ENCODE peak calls at places on chromosomes 5 and 9, in nine cellular contexts. Z, O, P, H, X, N, F, Q and W are unnamed samples.

GRCh38 chr9:82499337-82499736 is 510.8 kb downstream of the SPATA31D1 start:
- DNase-seq in Z (no peak), O (no peak), P (no peak), H (no peak), X (no peak), N (no peak), F (no peak), Q (no peak), W (no peak)

GRCh38 chr9:87854563-87854962 is 28.1 kb upstream of the SPATA31E1 start:
- DNase-seq in Z (no peak), O (no peak), P (no peak), H (no peak), X (peak), N (no peak), F (no peak), Q (no peak), W (no peak)

GRCh38 chr9:114037961-114038723 is 40.0 kb downstream of the AMBP start:
- DNase-seq in Z (peak), O (peak), P (no peak), H (no peak), X (peak), N (no peak), F (no peak), Q (no peak), W (no peak)

GRCh38 chr5:14901462-14902051 is 30.0 kb upstream of the ANKH start:
- DNase-seq in Z (no peak), O (no peak), P (peak), H (peak), X (no peak), N (no peak), F (no peak), Q (peak), W (no peak)

GRCh38 chr5:72956324-72957140 is 691 bp downstream of the FCHO2 start:
- DNase-seq in Z (peak), O (peak), P (peak), H (peak), X (peak), N (peak), F (peak), Q (no peak), W (peak)

GRCh38 chr5:114362977-114363721 is 1.3 kb downstream of the KCNN2 start:
- DNase-seq in Z (no peak), O (peak), P (no peak), H (no peak), X (no peak), N (no peak), F (no peak), Q (no peak), W (no peak)

GRCh38 chr9:105854056-105854782 is 159.9 kb downstream of the TMEM38B start:
- DNase-seq in Z (no peak), O (no peak), P (no peak), H (no peak), X (no peak), N (no peak), F (no peak), Q (no peak), W (no peak)

GRCh38 chr5:129506092-129506491 is 46.0 kb downstream of the ADAMTS19 start:
- DNase-seq in Z (no peak), O (no peak), P (no peak), H (no peak), X (no peak), N (no peak), F (no peak), Q (no peak), W (no peak)

GRCh38 chr5:90682278-90682677 is 123.7 kb downstream of the ADGRV1 start:
- DNase-seq in Z (no peak), O (no peak), P (no peak), H (no peak), X (no peak), N (no peak), F (no peak), Q (no peak), W (no peak)

GRCh38 chr5:180649297-180650039 is at the start of gene FLT4:
- DNase-seq in Z (peak), O (peak), P (no peak), H (peak), X (no peak), N (no peak), F (peak), Q (no peak), W (no peak)

GRCh38 chr9:126702501-126703329 is 89.0 kb downstream of the LMX1B start:
- DNase-seq in Z (peak), O (no peak), P (no peak), H (no peak), X (peak), N (no peak), F (peak), Q (no peak), W (no peak)

GRCh38 chr5:141413540-141414069 is 818 bp downstream of the PCDHGA10 start:
- DNase-seq in Z (no peak), O (no peak), P (no peak), H (no peak), X (no peak), N (no peak), F (no peak), Q (no peak), W (no peak)

GRCh38 chr9:123316053-123316718 is 39.8 kb upstream of the CRB2 start:
- DNase-seq in Z (no peak), O (no peak), P (no peak), H (no peak), X (no peak), N (no peak), F (peak), Q (no peak), W (no peak)

GRCh38 chr5:78557601-78558000 is 91.0 kb downstream of the LHFPL2 start:
- DNase-seq in Z (no peak), O (no peak), P (no peak), H (no peak), X (no peak), N (no peak), F (no peak), Q (no peak), W (no peak)

GRCh38 chr5:5953641-5954040 is 424.7 kb downstream of the MED10 start:
- DNase-seq in Z (no peak), O (no peak), P (no peak), H (no peak), X (no peak), N (no peak), F (no peak), Q (no peak), W (no peak)

GRCh38 chr5:3384531-3384930 is 211.1 kb upstream of the IRX1 start:
- DNase-seq in Z (no peak), O (no peak), P (no peak), H (no peak), X (no peak), N (no peak), F (no peak), Q (no peak), W (no peak)

GRCh38 chr5:78961743-78962142 is 23.4 kb downstream of the ARSB start:
- DNase-seq in Z (no peak), O (no peak), P (no peak), H (no peak), X (no peak), N (no peak), F (no peak), Q (no peak), W (no peak)

GRCh38 chr5:9168791-9169611 is 376.9 kb downstream of the SEMA5A start:
- DNase-seq in Z (peak), O (no peak), P (no peak), H (no peak), X (no peak), N (no peak), F (no peak), Q (no peak), W (no peak)

GRCh38 chr5:178474562-178475184 is 115.5 kb downstream of the COL23A1 start:
- DNase-seq in Z (no peak), O (no peak), P (no peak), H (no peak), X (no peak), N (no peak), F (no peak), Q (no peak), W (no peak)

GRCh38 chr9:34190996-34191892 is 12.4 kb downstream of the UBAP1 start:
- DNase-seq in Z (no peak), O (no peak), P (no peak), H (no peak), X (no peak), N (no peak), F (no peak), Q (no peak), W (no peak)

GRCh38 chr9:84129529-84129928 is 148.9 kb downstream of the RMI1 start:
- DNase-seq in Z (peak), O (no peak), P (no peak), H (no peak), X (no peak), N (no peak), F (no peak), Q (no peak), W (no peak)

GRCh38 chr9:105259731-105260612 is 15.5 kb downstream of the SLC44A1 start:
- DNase-seq in Z (no peak), O (no peak), P (peak), H (no peak), X (peak), N (no peak), F (no peak), Q (no peak), W (no peak)

GRCh38 chr5:34483442-34484033 is 172.6 kb upstream of the RAI14 start:
- DNase-seq in Z (no peak), O (no peak), P (no peak), H (no peak), X (no peak), N (no peak), F (no peak), Q (no peak), W (no peak)

GRCh38 chr9:88659126-88659525 is 124.1 kb downstream of the NXNL2 start:
- DNase-seq in Z (no peak), O (no peak), P (no peak), H (no peak), X (no peak), N (no peak), F (no peak), Q (no peak), W (no peak)

GRCh38 chr5:76483433-76483832 is 80.3 kb downstream of the IQGAP2 start:
- DNase-seq in Z (no peak), O (no peak), P (no peak), H (no peak), X (no peak), N (no peak), F (peak), Q (no peak), W (no peak)

GRCh38 chr9:96232539-96233241 is 69.3 kb downstream of the HSD17B3 start:
- DNase-seq in Z (peak), O (no peak), P (peak), H (peak), X (peak), N (peak), F (peak), Q (peak), W (peak)

GRCh38 chr9:133249337-133249736 is 25.7 kb downstream of the ABO start:
- DNase-seq in Z (no peak), O (no peak), P (no peak), H (no peak), X (no peak), N (no peak), F (no peak), Q (no peak), W (no peak)

GRCh38 chr9:79895232-79895631 is 323.5 kb downstream of the TLE4 start:
- DNase-seq in Z (no peak), O (no peak), P (no peak), H (no peak), X (no peak), N (no peak), F (no peak), Q (no peak), W (no peak)

GRCh38 chr5:142206801-142207200 is 98.2 kb downstream of the NDFIP1 start:
- DNase-seq in Z (no peak), O (no peak), P (no peak), H (no peak), X (no peak), N (no peak), F (no peak), Q (no peak), W (no peak)

GRCh38 chr5:102765350-102765749 is 10.2 kb downstream of the PAM start:
- DNase-seq in Z (no peak), O (no peak), P (no peak), H (no peak), X (no peak), N (no peak), F (no peak), Q (no peak), W (no peak)

GRCh38 chr5:88770290-88771257 is 112.4 kb downstream of the MEF2C start:
- DNase-seq in Z (no peak), O (no peak), P (no peak), H (no peak), X (no peak), N (no peak), F (no peak), Q (no peak), W (no peak)

GRCh38 chr5:153617190-153617589 is 126.7 kb downstream of the GRIA1 start:
- DNase-seq in Z (no peak), O (no peak), P (no peak), H (no peak), X (no peak), N (no peak), F (no peak), Q (no peak), W (no peak)

GRCh38 chr5:72280655-72281069 is 39.4 kb downstream of the MRPS27 start:
- DNase-seq in Z (no peak), O (no peak), P (peak), H (no peak), X (peak), N (no peak), F (peak), Q (no peak), W (no peak)

GRCh38 chr5:142586552-142586951 is 99.3 kb downstream of the FGF1 start:
- DNase-seq in Z (no peak), O (no peak), P (no peak), H (no peak), X (no peak), N (no peak), F (no peak), Q (no peak), W (no peak)

GRCh38 chr5:68759593-68759992 is 334.2 kb upstream of the SLC30A5 start:
- DNase-seq in Z (no peak), O (no peak), P (no peak), H (no peak), X (no peak), N (no peak), F (no peak), Q (no peak), W (no peak)

GRCh38 chr5:93845376-93845775 is 104.0 kb upstream of the POU5F2 start:
- DNase-seq in Z (no peak), O (no peak), P (no peak), H (no peak), X (no peak), N (no peak), F (no peak), Q (no peak), W (no peak)

DNA sequence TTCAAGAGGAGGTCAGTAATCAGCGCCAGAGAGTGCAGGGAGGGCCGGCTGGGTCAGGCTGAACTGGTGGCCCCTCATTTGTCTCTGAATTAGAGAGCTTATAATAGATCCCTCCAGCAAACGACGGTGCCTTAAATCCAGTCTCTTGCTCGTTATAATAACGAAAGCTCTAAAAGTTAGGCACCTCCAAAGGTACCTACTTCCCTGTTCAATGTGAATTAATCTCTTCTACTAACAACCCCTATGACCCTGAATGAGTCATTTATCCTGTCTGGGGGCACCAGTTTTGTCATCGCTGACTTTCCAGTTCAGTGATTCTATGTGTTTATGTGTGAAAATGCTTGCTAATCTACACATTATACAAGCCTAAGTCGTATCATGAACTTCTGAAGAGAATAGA is 2.3 kb upstream of the ZSWIM6 start:
- DNase-seq in Z (no peak), O (no peak), P (no peak), H (no peak), X (no peak), N (no peak), F (no peak), Q (no peak), W (no peak)
- H3K27ac ChIP-seq in Z (peak), O (peak), P (peak), H (peak), X (peak), N (peak), F (no peak), Q (peak), W (no peak)

DNA sequence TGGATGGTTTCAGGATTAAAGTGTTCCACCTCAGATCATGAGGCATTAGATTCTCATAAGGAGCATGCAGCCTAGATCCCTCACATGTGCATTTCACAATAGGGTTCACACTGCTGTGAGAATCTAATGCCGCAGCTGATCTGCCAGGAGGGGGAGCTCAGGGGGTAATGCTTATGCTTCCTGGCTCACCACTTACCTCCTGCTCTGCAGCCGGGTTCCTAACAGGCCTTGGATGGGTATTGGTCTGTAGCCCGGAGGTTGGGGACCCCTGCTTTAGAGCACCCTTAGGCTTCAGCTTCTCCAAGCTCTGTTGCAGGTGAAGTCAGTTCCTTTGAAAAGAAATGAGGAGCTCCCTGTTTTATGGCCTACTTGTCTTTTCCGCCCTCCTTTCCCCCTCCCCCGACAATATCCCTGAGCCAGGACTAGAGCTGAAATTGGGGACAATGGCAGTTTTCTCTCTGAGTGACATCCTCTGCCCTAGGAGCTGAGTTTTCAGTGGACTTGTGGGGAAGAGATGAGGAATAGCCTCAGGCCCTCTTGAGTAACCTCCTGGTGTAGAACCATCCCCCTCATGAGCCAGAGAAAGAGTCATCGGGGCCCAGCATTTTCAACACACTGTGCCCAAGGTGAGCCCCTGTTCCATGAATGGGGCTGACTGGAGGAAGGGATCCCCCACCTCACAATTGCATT is 16.2 kb upstream of the MAT2B start:
- DNase-seq in Z (no peak), O (no peak), P (no peak), H (no peak), X (no peak), N (no peak), F (no peak), Q (no peak), W (no peak)
- TF ChIP-seq CTCF in Z (no peak), O (no peak), P (no peak), H (no peak), X (no peak), N (no peak), F (peak), Q (peak), W (no peak)

GRCh38 chr5:175657593-175658271 is at the start of gene HRH2:
- DNase-seq in Z (peak), O (peak), P (no peak), H (peak), X (peak), N (peak), F (no peak), Q (no peak), W (peak)

GRCh38 chr5:175658299-175659145 is 651 bp downstream of the HRH2 start:
- DNase-seq in Z (no peak), O (no peak), P (no peak), H (no peak), X (no peak), N (peak), F (no peak), Q (no peak), W (no peak)

GRCh38 chr5:175663191-175664184 is 5.6 kb downstream of the HRH2 start:
- DNase-seq in Z (no peak), O (no peak), P (no peak), H (peak), X (no peak), N (peak), F (no peak), Q (no peak), W (peak)

GRCh38 chr5:175656966-175657365 is 905 bp upstream of the HRH2 start:
- DNase-seq in Z (no peak), O (no peak), P (no peak), H (no peak), X (no peak), N (no peak), F (no peak), Q (no peak), W (no peak)

GRCh38 chr5:175659546-175660248 is 1.8 kb downstream of the HRH2 start:
- DNase-seq in Z (no peak), O (no peak), P (no peak), H (no peak), X (no peak), N (no peak), F (no peak), Q (no peak), W (no peak)
- H3K4me3 ChIP-seq in Z (no peak), O (no peak), P (no peak), H (peak), X (no peak), N (peak), F (no peak), Q (no peak), W (peak)

GRCh38 chr5:169148066-169148740 is 152.7 kb downstream of the SLIT3 start:
- DNase-seq in Z (no peak), O (no peak), P (no peak), H (no peak), X (no peak), N (no peak), F (no peak), Q (no peak), W (no peak)
- H3K27ac ChIP-seq in Z (no peak), O (no peak), P (no peak), H (no peak), X (no peak), N (no peak), F (no peak), Q (no peak), W (no peak)

DNA sequence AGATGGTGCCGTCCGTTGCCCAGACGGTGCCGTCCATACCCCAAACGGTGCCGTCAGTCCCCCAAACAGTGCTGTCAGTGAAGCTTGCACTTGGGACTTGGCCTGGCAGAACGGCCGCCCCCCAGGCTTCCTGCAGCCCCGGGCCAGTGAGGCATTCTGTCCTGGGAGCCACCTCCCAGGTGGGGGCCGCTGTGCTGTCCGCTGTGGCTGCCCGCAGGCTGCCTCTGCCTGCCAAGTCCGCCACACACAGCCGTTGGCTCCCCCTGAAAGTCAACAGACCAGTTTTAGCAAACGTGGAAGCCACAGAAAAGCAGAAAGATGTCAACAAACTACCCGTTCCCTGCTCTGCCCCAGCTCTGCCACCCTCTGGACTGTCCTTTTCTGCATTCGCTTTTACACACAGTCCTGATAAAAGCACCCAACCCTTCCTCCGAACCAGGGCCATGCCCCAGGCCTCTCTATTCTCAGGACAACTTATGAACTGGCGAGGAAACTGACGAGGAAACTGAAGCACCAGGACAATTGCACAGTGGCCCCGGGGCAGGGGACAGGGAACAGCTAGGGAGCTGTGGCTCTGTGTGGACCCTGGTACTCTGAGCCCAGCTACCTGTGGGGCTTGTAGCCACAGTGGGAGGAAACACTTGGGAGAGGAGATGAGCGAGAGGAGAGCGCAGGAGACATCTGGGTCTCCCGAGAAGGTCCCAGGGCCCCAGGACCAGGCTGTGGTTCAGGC is 39.6 kb upstream of the RXRA start:
- DNase-seq in Z (no peak), O (no peak), P (no peak), H (no peak), X (no peak), N (no peak), F (no peak), Q (no peak), W (no peak)
- TF ChIP-seq CTCF in Z (no peak), O (no peak), P (no peak), H (no peak), X (no peak), N (no peak), F (no peak), Q (no peak), W (no peak)

GRCh38 chr9:107635137-107635802 is 145.7 kb upstream of the KLF4 start:
- DNase-seq in Z (no peak), O (no peak), P (no peak), H (no peak), X (no peak), N (no peak), F (no peak), Q (no peak), W (no peak)

GRCh38 chr9:107635803-107636174 is 146.2 kb upstream of the KLF4 start:
- DNase-seq in Z (no peak), O (no peak), P (no peak), H (no peak), X (no peak), N (no peak), F (no peak), Q (no peak), W (no peak)

GRCh38 chr9:107638496-107638895 is 148.9 kb upstream of the KLF4 start:
- DNase-seq in Z (no peak), O (no peak), P (no peak), H (no peak), X (no peak), N (no peak), F (no peak), Q (no peak), W (no peak)

GRCh38 chr9:107637421-107638420 is 148.2 kb upstream of the KLF4 start:
- DNase-seq in Z (peak), O (peak), P (peak), H (peak), X (peak), N (peak), F (no peak), Q (peak), W (peak)

GRCh38 chr9:107636596-107637405 is 147.2 kb upstream of the KLF4 start:
- DNase-seq in Z (no peak), O (no peak), P (peak), H (no peak), X (no peak), N (no peak), F (no peak), Q (no peak), W (no peak)
- H3K4me3 ChIP-seq in Z (no peak), O (peak), P (peak), H (peak), X (no peak), N (peak), F (no peak), Q (no peak), W (peak)